ENCODE peak calls at places on chromosomes 4 and X, in nine cellular contexts. One of them, this sample, is unnamed.

GRCh38 chr4:7214359-7214758 is 22.0 kb downstream of the SORCS2 start:
- DNase-seq in AG08395: no peak
- DNase-seq in naive thymus-derived CD8-positive, alpha-beta T cell: no peak
- DNase-seq in GM04504: no peak
- DNase-seq in NCI-H1930: no peak
- DNase-seq in H54: no peak
- DNase-seq in HTR-8/SVneo: no peak
- DNase-seq in NCI-H1417: no peak
- DNase-seq in fibroblast of mammary gland: peak; percentile 79
- DNase-seq in this sample: no peak

GRCh38 chr4:53132117-53132889 is 233.6 kb downstream of the SCFD2 start:
- DNase-seq in H54: no peak
- DNase-seq in NCI-H1417: no peak
- DNase-seq in fibroblast of mammary gland: peak; percentile 66
- DNase-seq in naive thymus-derived CD8-positive, alpha-beta T cell: no peak
- DNase-seq in AG08395: no peak
- DNase-seq in GM04504: no peak
- DNase-seq in HTR-8/SVneo: no peak
- DNase-seq in NCI-H1930: no peak
- DNase-seq in this sample: no peak

GRCh38 chrX:9610774-9611392 is 146.0 kb downstream of the TBL1X start:
- DNase-seq in H54: no peak
- DNase-seq in NCI-H1930: no peak
- DNase-seq in NCI-H1417: no peak
- DNase-seq in GM04504: no peak
- DNase-seq in fibroblast of mammary gland: peak; percentile 41
- DNase-seq in AG08395: peak; percentile 7
- DNase-seq in naive thymus-derived CD8-positive, alpha-beta T cell: no peak
- DNase-seq in HTR-8/SVneo: no peak
- DNase-seq in this sample: no peak

GRCh38 chr4:4388836-4389575 is 2.1 kb downstream of the NSG1 start:
- DNase-seq in H54: no peak
- DNase-seq in HTR-8/SVneo: no peak
- DNase-seq in naive thymus-derived CD8-positive, alpha-beta T cell: no peak
- DNase-seq in GM04504: no peak
- DNase-seq in NCI-H1930: no peak
- DNase-seq in NCI-H1417: no peak
- DNase-seq in fibroblast of mammary gland: no peak
- DNase-seq in AG08395: no peak
- DNase-seq in this sample: no peak

GRCh38 chr4:6926681-6927478 is 17.3 kb downstream of the TBC1D14 start:
- DNase-seq in GM04504: no peak
- DNase-seq in NCI-H1417: no peak
- DNase-seq in naive thymus-derived CD8-positive, alpha-beta T cell: no peak
- DNase-seq in HTR-8/SVneo: no peak
- DNase-seq in H54: no peak
- DNase-seq in NCI-H1930: no peak
- DNase-seq in AG08395: no peak
- DNase-seq in fibroblast of mammary gland: peak; percentile 33
- DNase-seq in this sample: no peak

GRCh38 chr4:16914208-16914607 is 15.8 kb upstream of the LDB2 start:
- DNase-seq in AG08395: peak; percentile 45
- DNase-seq in fibroblast of mammary gland: peak; percentile 54
- DNase-seq in NCI-H1930: peak; percentile 48
- DNase-seq in naive thymus-derived CD8-positive, alpha-beta T cell: no peak
- DNase-seq in H54: no peak
- DNase-seq in NCI-H1417: no peak
- DNase-seq in GM04504: no peak
- DNase-seq in HTR-8/SVneo: no peak
- DNase-seq in this sample: no peak

GRCh38 chrX:69285881-69286545 is 120.8 kb upstream of the PJA1 start:
- DNase-seq in AG08395: peak; percentile 72
- DNase-seq in NCI-H1417: peak; percentile 47
- DNase-seq in fibroblast of mammary gland: peak; percentile 25
- DNase-seq in HTR-8/SVneo: peak; percentile 32
- DNase-seq in GM04504: no peak
- DNase-seq in NCI-H1930: peak; percentile 2
- DNase-seq in naive thymus-derived CD8-positive, alpha-beta T cell: peak; percentile 37
- DNase-seq in H54: peak; percentile 44
- DNase-seq in this sample: no peak

GRCh38 chrX:53714580-53715335 is 28.2 kb upstream of the HUWE1 start:
- DNase-seq in NCI-H1417: no peak
- DNase-seq in naive thymus-derived CD8-positive, alpha-beta T cell: peak; percentile 22
- DNase-seq in H54: no peak
- DNase-seq in AG08395: no peak
- DNase-seq in GM04504: no peak
- DNase-seq in fibroblast of mammary gland: peak; percentile 55
- DNase-seq in HTR-8/SVneo: no peak
- DNase-seq in NCI-H1930: no peak
- DNase-seq in this sample: peak; percentile 77

GRCh38 chr4:31059753-31060522 is 339.8 kb downstream of the PCDH7 start:
- DNase-seq in NCI-H1417: no peak
- DNase-seq in H54: no peak
- DNase-seq in NCI-H1930: no peak
- DNase-seq in HTR-8/SVneo: no peak
- DNase-seq in AG08395: no peak
- DNase-seq in GM04504: no peak
- DNase-seq in naive thymus-derived CD8-positive, alpha-beta T cell: no peak
- DNase-seq in fibroblast of mammary gland: peak; percentile 51
- DNase-seq in this sample: no peak

GRCh38 chrX:22666441-22666840 is 333.3 kb upstream of the DDX53 start:
- DNase-seq in NCI-H1417: no peak
- DNase-seq in HTR-8/SVneo: peak; percentile 17
- DNase-seq in naive thymus-derived CD8-positive, alpha-beta T cell: no peak
- DNase-seq in fibroblast of mammary gland: peak; percentile 61
- DNase-seq in AG08395: no peak
- DNase-seq in GM04504: no peak
- DNase-seq in H54: peak; percentile 2
- DNase-seq in NCI-H1930: no peak
- DNase-seq in this sample: no peak

GRCh38 chr4:113468165-113469022 is 293.1 kb downstream of the CAMK2D start:
- DNase-seq in GM04504: peak; percentile 99
- DNase-seq in AG08395: peak; percentile 91
- DNase-seq in NCI-H1930: no peak
- DNase-seq in HTR-8/SVneo: peak; percentile 72
- DNase-seq in naive thymus-derived CD8-positive, alpha-beta T cell: no peak
- DNase-seq in NCI-H1417: no peak
- DNase-seq in H54: no peak
- DNase-seq in fibroblast of mammary gland: peak; percentile 100
- DNase-seq in this sample: peak; percentile 92

GRCh38 chr4:47485047-47485692 is at the start of gene ATP10D:
- DNase-seq in fibroblast of mammary gland: peak; percentile 90
- DNase-seq in H54: peak; percentile 61
- DNase-seq in naive thymus-derived CD8-positive, alpha-beta T cell: peak; percentile 67
- DNase-seq in NCI-H1417: peak; percentile 86
- DNase-seq in NCI-H1930: peak; percentile 80
- DNase-seq in GM04504: peak; percentile 82
- DNase-seq in HTR-8/SVneo: peak; percentile 91
- DNase-seq in AG08395: peak; percentile 95
- DNase-seq in this sample: peak; percentile 83

GRCh38 chr4:186216465-186217024 is 10.8 kb upstream of the KLKB1 start:
- DNase-seq in H54: no peak
- DNase-seq in NCI-H1930: no peak
- DNase-seq in fibroblast of mammary gland: peak; percentile 51
- DNase-seq in NCI-H1417: no peak
- DNase-seq in naive thymus-derived CD8-positive, alpha-beta T cell: no peak
- DNase-seq in AG08395: no peak
- DNase-seq in HTR-8/SVneo: no peak
- DNase-seq in GM04504: no peak
- DNase-seq in this sample: no peak

GRCh38 chr4:6499241-6499605 is 26.8 kb upstream of the PPP2R2C start:
- DNase-seq in NCI-H1417: no peak
- DNase-seq in fibroblast of mammary gland: no peak
- DNase-seq in HTR-8/SVneo: no peak
- DNase-seq in AG08395: no peak
- DNase-seq in naive thymus-derived CD8-positive, alpha-beta T cell: no peak
- DNase-seq in NCI-H1930: no peak
- DNase-seq in H54: no peak
- DNase-seq in GM04504: no peak
- DNase-seq in this sample: no peak

GRCh38 chrX:30779453-30780030 is 109.5 kb downstream of the TAB3 start:
- DNase-seq in H54: no peak
- DNase-seq in HTR-8/SVneo: no peak
- DNase-seq in fibroblast of mammary gland: no peak
- DNase-seq in AG08395: no peak
- DNase-seq in naive thymus-derived CD8-positive, alpha-beta T cell: no peak
- DNase-seq in GM04504: no peak
- DNase-seq in NCI-H1417: no peak
- DNase-seq in NCI-H1930: no peak
- DNase-seq in this sample: no peak

GRCh38 chr4:11313157-11313943 is 115.3 kb downstream of the HS3ST1 start:
- DNase-seq in H54: no peak
- DNase-seq in GM04504: no peak
- DNase-seq in naive thymus-derived CD8-positive, alpha-beta T cell: no peak
- DNase-seq in NCI-H1417: no peak
- DNase-seq in HTR-8/SVneo: no peak
- DNase-seq in AG08395: no peak
- DNase-seq in fibroblast of mammary gland: no peak
- DNase-seq in NCI-H1930: no peak
- DNase-seq in this sample: no peak

GRCh38 chr4:119946359-119946758 is 120.3 kb downstream of the MAD2L1 start:
- DNase-seq in NCI-H1930: no peak
- DNase-seq in H54: no peak
- DNase-seq in AG08395: no peak
- DNase-seq in naive thymus-derived CD8-positive, alpha-beta T cell: no peak
- DNase-seq in NCI-H1417: no peak
- DNase-seq in HTR-8/SVneo: no peak
- DNase-seq in fibroblast of mammary gland: peak; percentile 1
- DNase-seq in GM04504: no peak
- DNase-seq in this sample: no peak

GRCh38 chr4:140038031-140038533 is 115.9 kb downstream of the MAML3 start:
- DNase-seq in fibroblast of mammary gland: peak; percentile 63
- DNase-seq in NCI-H1417: no peak
- DNase-seq in GM04504: no peak
- DNase-seq in H54: no peak
- DNase-seq in NCI-H1930: no peak
- DNase-seq in naive thymus-derived CD8-positive, alpha-beta T cell: no peak
- DNase-seq in HTR-8/SVneo: no peak
- DNase-seq in AG08395: no peak
- DNase-seq in this sample: peak; percentile 12

GRCh38 chr4:123168812-123169211 is 227.8 kb upstream of the SPRY1 start:
- DNase-seq in HTR-8/SVneo: no peak
- DNase-seq in NCI-H1930: no peak
- DNase-seq in fibroblast of mammary gland: no peak
- DNase-seq in naive thymus-derived CD8-positive, alpha-beta T cell: no peak
- DNase-seq in GM04504: no peak
- DNase-seq in H54: no peak
- DNase-seq in NCI-H1417: no peak
- DNase-seq in AG08395: no peak
- DNase-seq in this sample: no peak

GRCh38 chrX:110558406-110558805 is 199.8 kb downstream of the RTL9 start:
- DNase-seq in fibroblast of mammary gland: no peak
- DNase-seq in H54: no peak
- DNase-seq in naive thymus-derived CD8-positive, alpha-beta T cell: no peak
- DNase-seq in HTR-8/SVneo: no peak
- DNase-seq in AG08395: no peak
- DNase-seq in NCI-H1930: no peak
- DNase-seq in NCI-H1417: no peak
- DNase-seq in GM04504: no peak
- DNase-seq in this sample: no peak

GRCh38 chr4:145179201-145179860 is 1.1 kb downstream of the OTUD4 start:
- DNase-seq in H54: no peak
- DNase-seq in HTR-8/SVneo: peak; percentile 50
- DNase-seq in naive thymus-derived CD8-positive, alpha-beta T cell: peak; percentile 64
- DNase-seq in AG08395: peak; percentile 56
- DNase-seq in NCI-H1417: peak; percentile 74
- DNase-seq in fibroblast of mammary gland: peak; percentile 54
- DNase-seq in GM04504: no peak
- DNase-seq in NCI-H1930: no peak
- DNase-seq in this sample: peak; percentile 63

GRCh38 chrX:12984629-12985303 is 9.9 kb downstream of the TMSB4X start:
- DNase-seq in NCI-H1930: no peak
- DNase-seq in NCI-H1417: no peak
- DNase-seq in H54: no peak
- DNase-seq in AG08395: no peak
- DNase-seq in GM04504: no peak
- DNase-seq in HTR-8/SVneo: peak; percentile 59
- DNase-seq in fibroblast of mammary gland: peak; percentile 81
- DNase-seq in naive thymus-derived CD8-positive, alpha-beta T cell: no peak
- DNase-seq in this sample: peak; percentile 88

GRCh38 chr4:61555789-61556188 is 355.7 kb downstream of the ADGRL3 start:
- DNase-seq in GM04504: no peak
- DNase-seq in AG08395: no peak
- DNase-seq in H54: no peak
- DNase-seq in fibroblast of mammary gland: no peak
- DNase-seq in NCI-H1930: no peak
- DNase-seq in NCI-H1417: no peak
- DNase-seq in HTR-8/SVneo: no peak
- DNase-seq in naive thymus-derived CD8-positive, alpha-beta T cell: no peak
- DNase-seq in this sample: peak; percentile 39

GRCh38 chrX:130163350-130163851 is 2.2 kb downstream of the AIFM1 start:
- DNase-seq in fibroblast of mammary gland: no peak
- DNase-seq in NCI-H1417: no peak
- DNase-seq in GM04504: no peak
- DNase-seq in H54: no peak
- DNase-seq in NCI-H1930: no peak
- DNase-seq in HTR-8/SVneo: no peak
- DNase-seq in AG08395: no peak
- DNase-seq in naive thymus-derived CD8-positive, alpha-beta T cell: no peak
- DNase-seq in this sample: no peak

GRCh38 chr4:10066704-10067651 is 45.7 kb upstream of the SLC2A9 start:
- DNase-seq in fibroblast of mammary gland: no peak
- DNase-seq in NCI-H1930: no peak
- DNase-seq in GM04504: no peak
- DNase-seq in naive thymus-derived CD8-positive, alpha-beta T cell: no peak
- DNase-seq in AG08395: no peak
- DNase-seq in H54: no peak
- DNase-seq in HTR-8/SVneo: no peak
- DNase-seq in NCI-H1417: no peak
- DNase-seq in this sample: no peak

GRCh38 chrX:53476371-53476770 is 42.2 kb upstream of the HSD17B10 start:
- DNase-seq in AG08395: no peak
- DNase-seq in NCI-H1930: no peak
- DNase-seq in HTR-8/SVneo: no peak
- DNase-seq in NCI-H1417: no peak
- DNase-seq in fibroblast of mammary gland: peak; percentile 79
- DNase-seq in GM04504: no peak
- DNase-seq in naive thymus-derived CD8-positive, alpha-beta T cell: no peak
- DNase-seq in H54: no peak
- DNase-seq in this sample: no peak

GRCh38 chrX:87813566-87813965 is 296.0 kb downstream of the KLHL4 start:
- DNase-seq in AG08395: no peak
- DNase-seq in GM04504: no peak
- DNase-seq in fibroblast of mammary gland: no peak
- DNase-seq in NCI-H1417: no peak
- DNase-seq in H54: peak; percentile 5
- DNase-seq in NCI-H1930: no peak
- DNase-seq in HTR-8/SVneo: no peak
- DNase-seq in naive thymus-derived CD8-positive, alpha-beta T cell: no peak
- DNase-seq in this sample: peak; percentile 52

GRCh38 chr4:183840311-183840710 is 64.8 kb upstream of the STOX2 start:
- DNase-seq in H54: peak; percentile 18
- DNase-seq in GM04504: peak; percentile 41
- DNase-seq in naive thymus-derived CD8-positive, alpha-beta T cell: peak; percentile 50
- DNase-seq in NCI-H1417: peak; percentile 63
- DNase-seq in AG08395: peak; percentile 74
- DNase-seq in HTR-8/SVneo: peak; percentile 79
- DNase-seq in fibroblast of mammary gland: peak; percentile 78
- DNase-seq in NCI-H1930: peak; percentile 56
- DNase-seq in this sample: peak; percentile 66

GRCh38 chrX:139204903-139205667 is 325.5 kb upstream of the F9 start:
- DNase-seq in NCI-H1930: peak; percentile 76
- DNase-seq in NCI-H1417: peak; percentile 24
- DNase-seq in H54: no peak
- DNase-seq in GM04504: no peak
- DNase-seq in AG08395: peak; percentile 11
- DNase-seq in naive thymus-derived CD8-positive, alpha-beta T cell: no peak
- DNase-seq in HTR-8/SVneo: no peak
- DNase-seq in fibroblast of mammary gland: no peak
- DNase-seq in this sample: no peak

GRCh38 chr4:8817813-8818062 is 53.9 kb downstream of the HMX1 start:
- DNase-seq in HTR-8/SVneo: no peak
- DNase-seq in AG08395: no peak
- DNase-seq in naive thymus-derived CD8-positive, alpha-beta T cell: no peak
- DNase-seq in NCI-H1417: no peak
- DNase-seq in fibroblast of mammary gland: no peak
- DNase-seq in GM04504: no peak
- DNase-seq in NCI-H1930: no peak
- DNase-seq in H54: no peak
- DNase-seq in this sample: no peak

GRCh38 chrX:53065066-53065465 is 16.5 kb downstream of the GPR173 start:
- DNase-seq in NCI-H1417: no peak
- DNase-seq in NCI-H1930: no peak
- DNase-seq in GM04504: no peak
- DNase-seq in AG08395: no peak
- DNase-seq in HTR-8/SVneo: no peak
- DNase-seq in fibroblast of mammary gland: no peak
- DNase-seq in naive thymus-derived CD8-positive, alpha-beta T cell: no peak
- DNase-seq in H54: no peak
- DNase-seq in this sample: no peak